ENCODE peak calls at places on chromosomes 4 and X, in five cellular contexts. F, B, X, A and R are unnamed samples.

GRCh38 chr4:17347445-17347844 is 164.4 kb downstream of the QDPR start:
- DNase-seq in F (no peak), X (no peak), B (no peak), A (no peak), R (peak; percentile 11)

GRCh38 chr4:165707126-165707525 is 165.9 kb upstream of the TLL1 start:
- DNase-seq in X (no peak), B (no peak), A (no peak), F (no peak), R (no peak)

GRCh38 chr4:39947963-39948362 is 29.7 kb downstream of the PDS5A start:
- DNase-seq in B (no peak), F (no peak), X (no peak), A (no peak), R (no peak)

GRCh38 chr4:40747436-40747835 is 2.3 kb upstream of the NSUN7 start:
- DNase-seq in A (no peak), B (no peak), F (no peak), X (no peak), R (no peak)

GRCh38 chrX:140038842-140039241 is 73.5 kb upstream of the CXorf66 start:
- DNase-seq in B (no peak), X (no peak), F (no peak), A (no peak), R (no peak)

GRCh38 chr4:112704991-112705845 is 68.3 kb downstream of the LARP7 start:
- DNase-seq in X (peak; percentile 64), F (peak; percentile 63), B (peak; percentile 78), A (peak; percentile 66), R (peak; percentile 15)

GRCh38 chrX:95754411-95754810 is 930.2 kb upstream of the DIAPH2 start:
- DNase-seq in A (no peak), B (no peak), X (no peak), F (no peak), R (no peak)

GRCh38 chr4:128220286-128221235 is 67.1 kb downstream of the PGRMC2 start:
- DNase-seq in A (no peak), B (no peak), F (no peak), X (no peak), R (peak; percentile 55)

GRCh38 chr4:20337261-20337664 is 85.6 kb downstream of the SLIT2 start:
- DNase-seq in F (no peak), A (no peak), B (no peak), X (no peak), R (peak; percentile 31)

GRCh38 chrX:1802912-1803311 is 188.1 kb downstream of the ASMT start:
- DNase-seq in X (no peak), A (no peak), F (no peak), B (no peak), R (no peak)

GRCh38 chr4:184850431-184851199 is 24.8 kb upstream of the ACSL1 start:
- DNase-seq in A (no peak), F (no peak), B (no peak), X (no peak), R (no peak)
- H3K4me3 ChIP-seq in A (no peak overlapping the region), F (no peak overlapping the region), B (no peak overlapping the region), X (no peak overlapping the region), R (no peak overlapping the region)

DNA sequence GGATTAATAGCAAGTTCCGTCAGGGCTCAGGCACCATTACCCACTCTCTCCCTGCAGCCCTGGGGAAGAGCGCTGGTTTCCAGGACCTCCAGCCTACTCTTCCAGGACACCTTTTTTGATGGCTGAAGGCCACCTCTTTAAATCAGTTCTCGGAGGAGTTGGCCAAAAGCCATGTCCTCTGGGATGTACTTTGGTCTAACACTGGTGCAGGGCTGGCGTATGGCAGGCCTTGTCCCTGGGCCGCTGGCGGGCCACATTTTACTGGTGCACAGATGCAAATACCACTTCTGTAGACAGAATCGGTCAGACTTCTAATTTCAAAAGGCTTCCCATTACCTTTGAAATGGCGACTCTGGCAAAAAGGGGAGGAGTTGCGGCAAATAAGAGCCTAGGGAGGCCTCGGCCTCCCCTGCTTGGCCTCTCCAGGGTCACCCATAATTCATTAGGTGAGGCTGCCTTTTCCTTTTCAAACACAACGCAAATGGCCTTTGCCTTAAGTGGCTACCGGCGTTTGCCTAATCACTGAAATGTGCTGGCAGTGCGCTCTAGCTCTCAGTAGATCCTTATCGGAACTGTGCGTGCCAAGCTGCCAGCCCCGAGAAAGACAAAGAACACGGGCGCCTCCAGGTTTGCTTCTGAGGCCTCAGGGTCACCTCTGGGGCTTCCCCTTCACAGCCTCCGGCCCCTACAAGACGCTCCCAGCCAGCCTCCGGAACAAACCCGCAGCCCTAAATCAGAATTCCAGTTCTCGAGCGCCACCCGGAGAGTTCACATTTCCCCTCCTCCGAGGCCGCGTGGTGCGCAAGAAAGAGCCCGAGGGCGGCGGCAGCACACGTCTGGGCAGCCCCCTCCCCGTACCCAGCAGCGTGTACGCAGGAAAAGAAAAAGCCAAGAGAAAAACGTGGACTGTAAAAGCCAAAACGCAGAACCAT is 76.2 kb upstream of the BCOR start:
- DNase-seq in B (peak; percentile 81), F (peak; percentile 65), A (peak; percentile 63), X (peak; percentile 51), R (no peak)
- TF ChIP-seq CTCF in B (no peak), F (no peak), A (no peak), X (no peak), R (no peak)

GRCh38 chr4:13541720-13542576 is 2.4 kb downstream of the NKX3-2 start:
- DNase-seq in F (no peak), B (peak; percentile 78), X (no peak), A (no peak), R (no peak)

GRCh38 chr4:13540446-13541175 is 3.7 kb downstream of the NKX3-2 start:
- DNase-seq in X (no peak), B (peak; percentile 45), F (no peak), A (no peak), R (no peak)

GRCh38 chr4:13542577-13543042 is 1.7 kb downstream of the NKX3-2 start:
- DNase-seq in X (no peak), A (no peak), B (peak; percentile 69), F (no peak), R (no peak)

GRCh38 chr4:13539721-13540445 is 4.4 kb downstream of the NKX3-2 start:
- DNase-seq in B (peak; percentile 67), X (no peak), F (no peak), A (no peak), R (no peak)

DNA sequence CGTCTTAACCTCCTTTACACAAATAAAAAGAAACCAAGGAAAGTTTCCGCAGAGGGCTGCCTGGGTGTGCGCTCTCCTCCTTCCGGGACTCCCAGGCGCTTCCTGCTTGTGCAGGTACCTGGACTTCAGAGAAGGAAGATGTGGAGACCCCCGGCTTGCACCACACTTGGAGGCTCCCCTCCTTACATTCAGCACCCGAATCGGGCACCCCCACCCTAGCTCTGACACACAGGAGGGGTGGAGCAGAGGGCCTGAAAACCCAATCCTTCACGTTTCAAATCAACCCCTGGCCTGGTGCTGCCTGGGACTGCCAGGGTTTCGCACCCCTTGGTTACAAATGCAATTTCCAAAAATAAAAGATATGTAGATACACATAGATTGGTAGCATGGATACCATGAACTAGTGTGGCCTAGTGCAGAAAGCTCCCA is 3.1 kb downstream of the NKX3-2 start:
- DNase-seq in A (no peak), X (no peak), F (no peak), B (peak; percentile 62), R (no peak)
- H3K4me3 ChIP-seq in A (no peak overlapping the region), X (no peak overlapping the region), F (no peak overlapping the region), B (no peak overlapping the region), R (no peak overlapping the region)

GRCh38 chrX:106035064-106035463 is 3.5 kb downstream of the SERPINA7 start:
- DNase-seq in F (no peak), X (no peak), A (no peak), B (no peak), R (no peak)
- TF ChIP-seq CTCF in F (no peak), X (no peak), A (no peak), B (no peak), R (peak; percentile 45)

DNA sequence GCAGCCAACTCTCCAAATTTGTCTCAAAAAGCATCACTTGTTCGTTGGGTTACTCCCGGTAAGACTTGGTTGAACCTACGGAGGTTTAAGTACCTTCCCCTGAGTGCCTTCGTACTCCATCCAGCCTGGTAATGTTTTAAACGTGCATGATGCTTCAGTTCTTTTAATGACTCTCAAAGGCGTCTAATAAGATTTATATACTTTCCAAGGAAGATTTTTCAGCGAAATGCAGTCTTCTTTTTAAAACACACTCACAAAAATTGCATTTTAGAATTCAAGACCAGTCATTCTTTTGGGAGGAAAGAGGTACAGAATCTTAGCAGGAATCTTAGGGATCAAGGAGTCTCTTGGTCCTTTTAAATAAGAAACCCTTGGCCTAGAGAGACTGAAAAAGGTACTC is 430 bp upstream of the TRPC3 start:
- DNase-seq in F (no peak), B (no peak), X (no peak), A (no peak), R (no peak)
- H3K4me3 ChIP-seq in F (peak overlapping the region; percentile 50), B (peak overlapping the region; percentile 46), X (peak overlapping the region; percentile 71), A (peak overlapping the region; percentile 59), R (peak overlapping the region; percentile 61)

DNA sequence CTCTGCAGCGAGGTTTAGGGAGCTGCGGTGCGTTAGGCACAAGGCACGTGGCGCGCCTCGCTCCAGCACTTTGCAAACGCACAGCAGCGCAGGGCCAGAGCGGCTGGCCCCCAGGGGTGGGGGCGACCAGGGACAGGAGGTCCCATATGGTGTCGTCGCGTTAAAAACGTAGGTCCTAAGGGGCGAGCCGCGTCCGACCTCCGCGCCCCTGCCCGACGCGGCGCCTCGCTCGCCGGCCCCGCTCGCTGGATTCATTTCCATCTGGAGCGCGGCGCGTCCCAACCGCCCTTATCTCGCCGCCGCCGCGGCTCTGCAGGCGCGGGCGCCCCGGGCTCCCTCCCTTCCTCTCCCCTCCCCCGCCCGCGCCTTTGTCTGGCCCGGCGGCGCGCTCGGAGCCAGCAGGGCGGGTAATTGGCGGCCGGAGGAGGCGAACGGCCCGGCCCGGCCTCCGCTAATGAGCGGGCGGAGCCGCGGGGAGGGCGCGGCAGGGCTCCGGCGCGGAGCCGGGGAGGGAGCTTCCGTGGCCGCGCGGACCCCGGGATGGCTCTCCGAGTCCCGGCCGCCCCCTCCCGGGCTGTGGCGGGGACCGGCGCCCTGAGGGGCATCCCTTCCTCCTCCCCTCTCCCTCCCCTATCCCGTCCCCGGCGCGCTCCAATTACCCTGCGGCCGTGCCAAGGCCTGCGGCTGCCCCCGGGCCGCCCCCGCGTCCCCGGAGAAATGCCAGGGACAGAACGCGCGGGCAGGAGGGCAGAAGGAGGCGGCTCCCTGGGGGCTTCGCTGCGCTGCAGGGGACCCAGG is 409.0 kb downstream of the BCOR start:
- DNase-seq in F (peak; percentile 78), A (peak; percentile 83), B (peak; percentile 76), X (peak; percentile 73), R (no peak)
- TF ChIP-seq CTCF in F (no peak), A (no peak), B (no peak), X (no peak), R (no peak)

DNA sequence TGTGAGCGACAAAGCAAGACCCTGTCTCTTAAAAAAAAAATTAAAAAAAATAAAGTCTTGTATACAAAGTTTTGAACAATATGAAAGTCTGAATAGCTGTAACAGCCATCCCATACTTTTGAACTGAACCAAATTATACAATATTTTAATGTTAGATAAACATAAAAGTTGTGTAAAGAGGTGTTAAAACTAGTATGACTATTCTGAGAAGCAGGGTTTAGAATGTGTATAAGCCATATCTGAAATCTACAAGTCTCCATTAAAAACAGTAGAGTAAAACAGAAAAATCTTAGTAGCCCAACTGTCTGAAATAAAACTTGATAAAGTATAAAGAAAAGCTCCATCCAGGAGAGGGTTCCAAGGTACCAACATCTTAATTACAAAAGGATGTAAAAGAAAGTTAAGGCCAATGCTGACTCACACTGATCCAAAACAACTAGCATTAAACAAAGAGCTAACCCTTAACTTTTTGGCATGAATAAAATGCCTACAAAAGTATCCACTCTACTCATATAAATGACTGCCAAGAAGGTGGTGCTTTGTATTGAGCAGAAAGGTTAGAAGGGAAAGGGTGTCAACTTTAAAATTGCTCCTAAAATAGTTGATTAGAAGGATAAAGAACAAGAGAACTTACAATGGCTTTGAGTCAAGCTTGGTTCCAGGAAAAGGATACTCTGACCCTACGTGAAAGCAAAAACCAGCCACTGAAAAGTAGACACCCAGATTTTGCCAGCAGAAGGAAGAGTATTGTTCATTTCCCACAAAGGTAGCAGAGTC is 18.5 kb downstream of the CNOT6L start:
- DNase-seq in X (no peak), A (no peak), F (no peak), B (no peak), R (peak; percentile 38)
- H3K4me3 ChIP-seq in X (no peak overlapping the region), A (no peak overlapping the region), F (no peak overlapping the region), B (no peak overlapping the region), R (no peak overlapping the region)